ENCODE peak calls at places on chromosomes 2 and 18, in four cellular contexts. One of them, this sample, is unnamed. For H3K27me3, the result is how much of the 10 kb centered on the place peaks cover.

GRCh38 chr2:133817680-133818566 is 249.7 kb upstream of the NCKAP5 start:
- DNase-seq in prostate gland: no peak
- DNase-seq in CD4-positive, alpha-beta T cell: no peak
- DNase-seq in H9: no peak
- DNase-seq in this sample: no peak

GRCh38 chr2:33158482-33159003 is 211.8 kb downstream of the LTBP1 start:
- DNase-seq in H9: no peak
- DNase-seq in CD4-positive, alpha-beta T cell: no peak
- DNase-seq in prostate gland: no peak
- DNase-seq in this sample: no peak

GRCh38 chr2:62197609-62198236 is 1.8 kb downstream of the B3GNT2 start:
- DNase-seq in prostate gland: peak
- DNase-seq in H9: no peak
- DNase-seq in CD4-positive, alpha-beta T cell: no peak
- DNase-seq in this sample: no peak

GRCh38 chr2:73258186-73258912 is 24.2 kb downstream of the CCT7 start:
- DNase-seq in H9: no peak
- DNase-seq in prostate gland: no peak
- DNase-seq in CD4-positive, alpha-beta T cell: no peak
- DNase-seq in this sample: no peak

GRCh38 chr2:132009874-132010521 is 151.8 kb downstream of the ANKRD30BL start:
- DNase-seq in CD4-positive, alpha-beta T cell: no peak
- DNase-seq in H9: peak
- DNase-seq in prostate gland: no peak
- DNase-seq in this sample: no peak

GRCh38 chr18:76986391-76986790 is 146.2 kb downstream of the MBP start:
- DNase-seq in H9: no peak
- DNase-seq in CD4-positive, alpha-beta T cell: no peak
- DNase-seq in prostate gland: no peak
- DNase-seq in this sample: peak

GRCh38 chr18:42113529-42114191 is 158.6 kb downstream of the PIK3C3 start:
- DNase-seq in CD4-positive, alpha-beta T cell: no peak
- DNase-seq in H9: no peak
- DNase-seq in prostate gland: no peak
- DNase-seq in this sample: no peak

GRCh38 chr18:22485808-22486244 is 68.1 kb upstream of the CTAGE1 start:
- DNase-seq in prostate gland: peak
- DNase-seq in CD4-positive, alpha-beta T cell: no peak
- DNase-seq in H9: no peak
- DNase-seq in this sample: no peak

GRCh38 chr2:127535422-127535901 is at the start of gene MYO7B:
- DNase-seq in H9: no peak
- DNase-seq in prostate gland: no peak
- DNase-seq in CD4-positive, alpha-beta T cell: no peak
- DNase-seq in this sample: no peak

GRCh38 chr18:21991897-21992296 is 177.5 kb upstream of the GATA6 start:
- DNase-seq in H9: peak
- DNase-seq in prostate gland: no peak
- DNase-seq in CD4-positive, alpha-beta T cell: no peak
- DNase-seq in this sample: no peak

GRCh38 chr2:29317077-29317517 is 201.9 kb downstream of the CLIP4 start:
- DNase-seq in prostate gland: no peak
- DNase-seq in H9: no peak
- DNase-seq in CD4-positive, alpha-beta T cell: no peak
- DNase-seq in this sample: no peak

GRCh38 chr2:105910497-105911238 is 166.0 kb downstream of the NCK2 start:
- DNase-seq in H9: no peak
- DNase-seq in prostate gland: no peak
- DNase-seq in CD4-positive, alpha-beta T cell: no peak
- DNase-seq in this sample: no peak

GRCh38 chr2:106147665-106148064 is 46.4 kb downstream of the UXS1 start:
- DNase-seq in CD4-positive, alpha-beta T cell: no peak
- DNase-seq in H9: no peak
- DNase-seq in prostate gland: no peak
- DNase-seq in this sample: no peak

GRCh38 chr2:20663196-20664070 is 3.5 kb upstream of the GDF7 start:
- DNase-seq in CD4-positive, alpha-beta T cell: no peak
- DNase-seq in prostate gland: no peak
- DNase-seq in H9: peak
- DNase-seq in this sample: no peak
- H3K27me3 ChIP-seq in CD4-positive, alpha-beta T cell: half or more
- H3K27me3 ChIP-seq in prostate gland: under half
- H3K27me3 ChIP-seq in H9: half or more
- H3K27me3 ChIP-seq in this sample: under half

GRCh38 chr18:43525149-43525548 is 247.9 kb upstream of the SYT4 start:
- DNase-seq in CD4-positive, alpha-beta T cell: no peak
- DNase-seq in H9: no peak
- DNase-seq in prostate gland: no peak
- DNase-seq in this sample: no peak

GRCh38 chr18:43531438-43531837 is 254.1 kb upstream of the SYT4 start:
- DNase-seq in H9: no peak
- DNase-seq in CD4-positive, alpha-beta T cell: no peak
- DNase-seq in prostate gland: no peak
- DNase-seq in this sample: no peak

GRCh38 chr18:43524260-43524659 is 247.0 kb upstream of the SYT4 start:
- DNase-seq in H9: no peak
- DNase-seq in prostate gland: no peak
- DNase-seq in CD4-positive, alpha-beta T cell: no peak
- DNase-seq in this sample: no peak

DNA sequence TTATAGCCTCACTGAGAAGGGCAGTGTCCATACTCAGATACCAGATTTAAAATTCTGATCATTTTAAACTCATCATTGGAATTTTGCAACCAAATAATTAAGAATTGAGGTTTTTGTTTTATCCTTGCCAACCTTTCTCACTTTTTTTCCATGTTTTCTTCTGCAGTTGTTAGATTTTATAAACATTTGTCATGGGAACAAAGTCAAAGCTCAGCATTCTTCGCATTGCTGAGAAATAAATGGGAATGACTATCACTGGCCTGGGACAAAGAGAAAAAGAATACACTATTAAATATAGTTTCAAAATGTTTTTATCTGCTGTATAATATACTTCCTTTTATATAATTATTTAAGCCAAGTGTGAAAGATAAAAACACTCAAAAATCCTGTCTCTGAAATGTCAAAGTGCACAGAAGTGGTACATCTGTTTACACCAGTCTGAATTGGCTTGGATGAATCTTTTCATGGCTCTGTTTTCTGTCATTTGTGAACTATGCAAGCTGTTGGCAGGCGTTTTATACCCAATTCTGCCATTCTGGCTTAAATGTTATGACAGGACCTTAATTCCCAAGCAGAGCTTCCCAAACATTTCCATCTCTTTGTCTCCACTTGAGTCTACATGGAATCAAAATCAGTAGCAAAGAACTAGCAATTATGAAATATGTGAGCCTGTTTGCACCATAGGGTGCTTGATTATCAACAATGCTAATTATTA is 249.3 kb upstream of the SYT4 start:
- DNase-seq in H9: no peak
- DNase-seq in CD4-positive, alpha-beta T cell: no peak
- DNase-seq in prostate gland: no peak
- DNase-seq in this sample: no peak
- TF ChIP-seq CTCF in H9: no peak
- TF ChIP-seq CTCF in CD4-positive, alpha-beta T cell: no peak
- TF ChIP-seq CTCF in prostate gland: no peak
- TF ChIP-seq CTCF in this sample: no peak

DNA sequence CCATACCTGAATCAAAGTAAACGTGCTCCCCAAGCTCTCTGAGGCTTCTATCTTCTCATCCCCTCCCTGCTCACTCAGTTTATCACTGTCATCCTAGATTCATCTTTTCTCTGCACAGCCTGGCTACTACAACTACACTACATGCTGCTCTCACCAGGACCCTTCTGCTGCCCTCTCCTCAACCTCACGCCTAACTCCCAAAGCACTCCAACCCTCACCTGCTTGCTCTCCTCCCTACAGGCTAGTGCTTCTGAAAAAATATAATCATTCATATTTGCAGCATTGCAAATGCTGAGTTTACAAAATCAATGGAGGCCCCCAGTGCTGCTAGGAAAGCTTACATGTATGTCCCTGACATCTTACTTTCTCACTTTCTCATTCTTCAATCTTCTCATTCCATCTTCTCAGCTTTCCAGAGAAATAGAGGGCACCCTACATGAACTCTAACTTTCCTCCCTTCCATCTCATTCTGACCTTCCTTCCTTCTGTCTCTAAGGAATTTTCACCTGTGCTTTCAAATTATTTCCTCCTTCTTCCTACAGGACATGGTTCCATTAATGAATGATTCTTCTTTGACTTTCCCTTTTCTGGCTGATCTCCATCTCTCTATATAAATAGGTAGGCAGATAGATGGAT is 36.3 kb downstream of the EVA1A start:
- DNase-seq in prostate gland: no peak
- DNase-seq in CD4-positive, alpha-beta T cell: no peak
- DNase-seq in H9: no peak
- DNase-seq in this sample: no peak
- H3K27me3 ChIP-seq in prostate gland: under half
- H3K27me3 ChIP-seq in CD4-positive, alpha-beta T cell: under half
- H3K27me3 ChIP-seq in H9: under half
- H3K27me3 ChIP-seq in this sample: under half

GRCh38 chr2:160271166-160272086 is 71.4 kb upstream of the ITGB6 start:
- DNase-seq in prostate gland: no peak
- DNase-seq in CD4-positive, alpha-beta T cell: no peak
- DNase-seq in H9: peak
- DNase-seq in this sample: no peak

GRCh38 chr2:160268382-160268781 is 68.3 kb upstream of the ITGB6 start:
- DNase-seq in CD4-positive, alpha-beta T cell: no peak
- DNase-seq in prostate gland: no peak
- DNase-seq in H9: no peak
- DNase-seq in this sample: no peak

GRCh38 chr2:160269365-160269764 is 69.3 kb upstream of the ITGB6 start:
- DNase-seq in CD4-positive, alpha-beta T cell: no peak
- DNase-seq in H9: no peak
- DNase-seq in prostate gland: no peak
- DNase-seq in this sample: no peak

GRCh38 chr2:160270571-160271113 is 70.6 kb upstream of the ITGB6 start:
- DNase-seq in CD4-positive, alpha-beta T cell: no peak
- DNase-seq in prostate gland: no peak
- DNase-seq in H9: peak
- DNase-seq in this sample: no peak

DNA sequence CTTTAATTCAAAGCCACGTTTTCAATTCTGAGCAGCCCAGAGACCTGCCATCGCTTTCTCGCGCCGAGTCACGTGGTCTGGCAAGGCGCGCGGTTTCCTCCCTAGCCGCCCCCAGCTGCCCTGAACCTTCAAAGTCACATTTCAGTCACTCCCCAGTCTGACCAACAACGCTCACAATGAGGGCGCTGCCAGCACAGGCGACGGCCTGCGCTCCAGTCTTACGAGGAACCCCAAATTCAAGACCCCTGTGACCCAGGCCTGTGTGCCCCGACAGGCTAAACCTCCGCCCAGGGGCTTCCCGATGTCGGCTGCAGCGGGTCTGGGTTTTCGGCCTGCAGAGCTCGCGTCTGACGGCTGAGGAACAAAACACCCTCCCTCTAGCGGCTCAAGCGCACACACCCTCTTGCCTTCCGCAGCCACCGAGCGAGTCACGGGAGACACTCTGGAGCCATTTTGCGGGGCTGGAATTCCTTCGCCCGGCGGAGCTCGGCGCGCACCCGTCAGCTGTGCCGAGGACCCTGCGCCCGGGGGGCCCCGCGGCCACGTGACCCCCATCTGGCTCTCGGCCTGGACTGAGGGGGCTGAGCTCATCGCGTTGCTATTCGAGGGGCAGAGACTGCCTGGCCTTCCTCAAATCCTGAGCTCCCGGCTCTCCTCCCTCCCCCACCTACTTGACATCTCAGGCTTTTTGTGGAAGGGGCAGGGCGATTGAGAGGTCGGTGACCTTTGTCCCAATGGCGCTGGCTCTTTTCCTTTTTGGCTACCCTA is 69.9 kb upstream of the ITGB6 start:
- DNase-seq in prostate gland: peak
- DNase-seq in CD4-positive, alpha-beta T cell: peak
- DNase-seq in H9: peak
- DNase-seq in this sample: peak
- TF ChIP-seq CTCF in prostate gland: peak
- TF ChIP-seq CTCF in CD4-positive, alpha-beta T cell: peak
- TF ChIP-seq CTCF in H9: peak
- TF ChIP-seq CTCF in this sample: peak

GRCh38 chr2:44944952-44945612 is 3.6 kb downstream of the SIX3 start:
- DNase-seq in prostate gland: no peak
- DNase-seq in H9: no peak
- DNase-seq in CD4-positive, alpha-beta T cell: no peak
- DNase-seq in this sample: no peak
- H3K27me3 ChIP-seq in prostate gland: under half
- H3K27me3 ChIP-seq in H9: half or more
- H3K27me3 ChIP-seq in CD4-positive, alpha-beta T cell: half or more
- H3K27me3 ChIP-seq in this sample: under half

GRCh38 chr2:10792660-10793400 is 19.8 kb downstream of the PDIA6 start:
- DNase-seq in H9: peak
- DNase-seq in prostate gland: no peak
- DNase-seq in CD4-positive, alpha-beta T cell: no peak
- DNase-seq in this sample: no peak
- TF ChIP-seq CTCF in H9: peak
- TF ChIP-seq CTCF in prostate gland: no peak
- TF ChIP-seq CTCF in CD4-positive, alpha-beta T cell: no peak
- TF ChIP-seq CTCF in this sample: no peak

DNA sequence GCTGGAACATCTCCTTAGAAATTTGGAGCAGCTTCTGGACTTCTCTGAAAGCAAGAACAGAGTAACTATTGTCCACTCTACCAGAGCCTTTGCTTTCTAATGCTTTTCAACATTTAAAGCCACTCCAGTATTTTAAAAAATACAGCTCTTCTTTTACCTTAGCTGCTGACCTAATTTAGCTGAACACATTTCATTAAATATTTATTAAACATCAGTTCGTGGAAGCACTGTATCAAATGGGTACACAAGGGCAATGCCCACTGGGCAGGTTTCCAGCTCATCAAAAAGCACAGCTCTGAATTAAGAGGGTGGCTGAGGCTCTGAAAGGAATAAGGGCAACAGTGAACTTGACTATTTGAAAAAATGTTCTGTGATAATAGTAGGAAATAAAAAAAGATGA is 75.2 kb downstream of the GALNT3 start:
- DNase-seq in prostate gland: no peak
- DNase-seq in H9: no peak
- DNase-seq in CD4-positive, alpha-beta T cell: no peak
- DNase-seq in this sample: no peak
- H3K27me3 ChIP-seq in prostate gland: under half
- H3K27me3 ChIP-seq in H9: under half
- H3K27me3 ChIP-seq in CD4-positive, alpha-beta T cell: under half
- H3K27me3 ChIP-seq in this sample: under half

This sample was measured in vagina.